ENCODE peak calls at places on chromosomes 13 and 19, in eight cellular contexts. F is GM10248; N is IMR-90; K is pancreas; W is CD4-positive, alpha-beta T cell; R is PC-9; Z is fibroblast of mammary gland; J is endothelial cell. B is an unnamed sample.

GRCh38 chr13:108220042-108220441 is 1.9 kb downstream of the ABHD13 start:
- DNase-seq in F (no peak), N (no peak), K (no peak), W (no peak), R (no peak), Z (no peak), J (no peak), B (peak)

GRCh38 chr19:14544977-14545715 is 15.8 kb downstream of the TECR start:
- DNase-seq in F (peak), N (no peak), K (peak), W (no peak), R (no peak), Z (no peak), J (no peak), B (peak)

GRCh38 chr13:63435668-63436275 is 2020.1 kb upstream of the PCDH20 start:
- DNase-seq in F (no peak), N (peak), K (no peak), W (no peak), R (peak), Z (peak), J (no peak), B (peak)

GRCh38 chr19:28710278-28710677 is 502.7 kb downstream of the UQCRFS1 start:
- DNase-seq in F (no peak), N (peak), K (no peak), W (no peak), R (no peak), Z (peak), J (no peak), B (peak)

GRCh38 chr19:3969435-3970312 is 1.2 kb downstream of the DAPK3 start:
- DNase-seq in F (no peak), N (peak), K (no peak), W (no peak), R (peak), Z (peak), J (peak), B (peak)

GRCh38 chr13:33556828-33557227 is 261.1 kb upstream of the RFC3 start:
- DNase-seq in F (no peak), N (no peak), K (no peak), W (no peak), R (no peak), Z (no peak), J (no peak), B (no peak)

GRCh38 chr19:48698046-48698445 is 2.3 kb downstream of the FUT2 start:
- DNase-seq in F (no peak), N (peak), K (no peak), W (no peak), R (peak), Z (peak), J (no peak), B (peak)

GRCh38 chr19:48656840-48657474 is 11.0 kb upstream of the CA11 start:
- DNase-seq in F (no peak), N (peak), K (no peak), W (no peak), R (no peak), Z (peak), J (no peak), B (peak)

GRCh38 chr13:109779074-109779473 is 7.3 kb downstream of the IRS2 start:
- DNase-seq in F (no peak), N (no peak), K (no peak), W (peak), R (no peak), Z (no peak), J (no peak), B (no peak)

GRCh38 chr13:113060557-113061270 is 44.9 kb upstream of the F7 start:
- DNase-seq in F (no peak), N (no peak), K (peak), W (no peak), R (no peak), Z (no peak), J (no peak), B (no peak)

GRCh38 chr13:33441015-33441414 is 155.5 kb upstream of the STARD13 start:
- DNase-seq in F (no peak), N (peak), K (no peak), W (no peak), R (peak), Z (peak), J (peak), B (peak)

GRCh38 chr13:40539954-40540706 is 126.3 kb downstream of the FOXO1 start:
- DNase-seq in F (no peak), N (peak), K (no peak), W (no peak), R (peak), Z (peak), J (no peak), B (peak)

GRCh38 chr13:30021611-30022010 is 171.2 kb upstream of the UBL3 start:
- DNase-seq in F (no peak), N (peak), K (no peak), W (no peak), R (no peak), Z (peak), J (no peak), B (no peak)

GRCh38 chr19:22545751-22546150 is 88.4 kb upstream of the ZNF492 start:
- DNase-seq in F (peak), N (no peak), K (no peak), W (peak), R (peak), Z (peak), J (peak), B (peak)

GRCh38 chr13:28582225-28582891 is 76.6 kb upstream of the POMP start:
- DNase-seq in F (peak), N (peak), K (no peak), W (no peak), R (no peak), Z (peak), J (no peak), B (no peak)

GRCh38 chr13:57824121-57824520 is 192.6 kb downstream of the PCDH17 start:
- DNase-seq in F (no peak), N (no peak), K (no peak), W (no peak), R (no peak), Z (no peak), J (no peak), B (no peak)

GRCh38 chr13:75760182-75760981 is 124.3 kb downstream of the LMO7 start:
- DNase-seq in F (no peak), N (peak), K (no peak), W (no peak), R (peak), Z (peak), J (no peak), B (peak)

GRCh38 chr19:38068851-38069250 is 155.2 kb downstream of the DPF1 start:
- DNase-seq in F (no peak), N (no peak), K (no peak), W (no peak), R (no peak), Z (peak), J (no peak), B (no peak)

GRCh38 chr13:108961542-108962125 is 332.2 kb downstream of the MYO16 start:
- DNase-seq in F (peak), N (peak), K (no peak), W (no peak), R (no peak), Z (peak), J (no peak), B (peak)

GRCh38 chr19:29533578-29534544 is 8.1 kb downstream of the VSTM2B start:
- DNase-seq in F (no peak), N (no peak), K (peak), W (no peak), R (no peak), Z (no peak), J (no peak), B (no peak)

GRCh38 chr13:78239681-78240080 is 321.1 kb upstream of the EDNRB start:
- DNase-seq in F (no peak), N (peak), K (no peak), W (no peak), R (no peak), Z (no peak), J (no peak), B (no peak)

GRCh38 chr13:46655727-46656180 is 102.8 kb downstream of the LRCH1 start:
- DNase-seq in F (no peak), N (no peak), K (no peak), W (no peak), R (peak), Z (no peak), J (no peak), B (no peak)

GRCh38 chr13:44198826-44199225 is 174.8 kb upstream of the SERP2 start:
- DNase-seq in F (no peak), N (no peak), K (no peak), W (no peak), R (peak), Z (no peak), J (no peak), B (no peak)

GRCh38 chr19:41323023-41323422 is 13.1 kb downstream of the CCDC97 start:
- DNase-seq in F (no peak), N (peak), K (no peak), W (no peak), R (no peak), Z (peak), J (no peak), B (no peak)

GRCh38 chr13:28678809-28679208 is 19.9 kb downstream of the POMP start:
- DNase-seq in F (no peak), N (no peak), K (no peak), W (no peak), R (no peak), Z (peak), J (no peak), B (no peak)

GRCh38 chr19:27744926-27745844 is 1467.8 kb downstream of the UQCRFS1 start:
- DNase-seq in F (no peak), N (no peak), K (no peak), W (no peak), R (no peak), Z (no peak), J (no peak), B (no peak)

GRCh38 chr13:93951153-93951552 is 528.3 kb downstream of the DCT start:
- DNase-seq in F (no peak), N (peak), K (no peak), W (no peak), R (no peak), Z (peak), J (no peak), B (no peak)

GRCh38 chr19:38907227-38907626 is 4.8 kb downstream of the CCER2 start:
- DNase-seq in F (no peak), N (no peak), K (no peak), W (no peak), R (no peak), Z (no peak), J (no peak), B (no peak)

GRCh38 chr19:1169921-1170885 is 3.9 kb downstream of the SBNO2 start:
- DNase-seq in F (no peak), N (peak), K (peak), W (no peak), R (peak), Z (peak), J (no peak), B (peak)

GRCh38 chr13:90968510-90968909 is 379.0 kb upstream of the MIR17HG start:
- DNase-seq in F (no peak), N (no peak), K (no peak), W (no peak), R (peak), Z (peak), J (peak), B (peak)

GRCh38 chr13:112968380-112968909 is 569 bp upstream of the MCF2L start:
- DNase-seq in F (no peak), N (no peak), K (peak), W (peak), R (peak), Z (no peak), J (no peak), B (no peak)

GRCh38 chr19:38528213-38528755 is 89.5 kb downstream of the MAP4K1 start:
- DNase-seq in F (no peak), N (no peak), K (peak), W (no peak), R (no peak), Z (no peak), J (no peak), B (no peak)

GRCh38 chr13:101522607-101523006 is 70.1 kb downstream of the ITGBL1 start:
- DNase-seq in F (no peak), N (no peak), K (no peak), W (no peak), R (no peak), Z (no peak), J (no peak), B (no peak)

GRCh38 chr13:101523732-101524131 is 71.3 kb downstream of the ITGBL1 start:
- DNase-seq in F (no peak), N (peak), K (no peak), W (no peak), R (no peak), Z (peak), J (no peak), B (peak)

GRCh38 chr13:101523154-101523669 is 70.7 kb downstream of the ITGBL1 start:
- DNase-seq in F (no peak), N (no peak), K (no peak), W (no peak), R (no peak), Z (peak), J (no peak), B (no peak)

GRCh38 chr13:101521371-101521770 is 68.9 kb downstream of the ITGBL1 start:
- DNase-seq in F (no peak), N (no peak), K (no peak), W (no peak), R (no peak), Z (no peak), J (no peak), B (no peak)

GRCh38 chr13:101520672-101521071 is 68.2 kb downstream of the ITGBL1 start:
- DNase-seq in F (no peak), N (peak), K (no peak), W (no peak), R (no peak), Z (peak), J (no peak), B (peak)
- TF ChIP-seq CTCF in F (no peak), N (no peak), K (no peak), W (no peak), R (no peak), Z (no peak), J (no peak), B (no peak)

GRCh38 chr13:19960673-19961015 is 2.1 kb downstream of the ZMYM2 start:
- DNase-seq in F (no peak), N (no peak), K (no peak), W (no peak), R (no peak), Z (no peak), J (no peak), B (peak)

GRCh38 chr13:19959831-19960672 is 1.5 kb downstream of the ZMYM2 start:
- DNase-seq in F (peak), N (peak), K (peak), W (peak), R (peak), Z (peak), J (peak), B (peak)

GRCh38 chr13:19958119-19959111 is at the start of gene ZMYM2:
- DNase-seq in F (peak), N (peak), K (peak), W (peak), R (peak), Z (peak), J (peak), B (peak)

GRCh38 chr13:19957320-19958118 is 1.0 kb upstream of the ZMYM2 start:
- DNase-seq in F (peak), N (peak), K (peak), W (peak), R (peak), Z (peak), J (peak), B (no peak)

DNA sequence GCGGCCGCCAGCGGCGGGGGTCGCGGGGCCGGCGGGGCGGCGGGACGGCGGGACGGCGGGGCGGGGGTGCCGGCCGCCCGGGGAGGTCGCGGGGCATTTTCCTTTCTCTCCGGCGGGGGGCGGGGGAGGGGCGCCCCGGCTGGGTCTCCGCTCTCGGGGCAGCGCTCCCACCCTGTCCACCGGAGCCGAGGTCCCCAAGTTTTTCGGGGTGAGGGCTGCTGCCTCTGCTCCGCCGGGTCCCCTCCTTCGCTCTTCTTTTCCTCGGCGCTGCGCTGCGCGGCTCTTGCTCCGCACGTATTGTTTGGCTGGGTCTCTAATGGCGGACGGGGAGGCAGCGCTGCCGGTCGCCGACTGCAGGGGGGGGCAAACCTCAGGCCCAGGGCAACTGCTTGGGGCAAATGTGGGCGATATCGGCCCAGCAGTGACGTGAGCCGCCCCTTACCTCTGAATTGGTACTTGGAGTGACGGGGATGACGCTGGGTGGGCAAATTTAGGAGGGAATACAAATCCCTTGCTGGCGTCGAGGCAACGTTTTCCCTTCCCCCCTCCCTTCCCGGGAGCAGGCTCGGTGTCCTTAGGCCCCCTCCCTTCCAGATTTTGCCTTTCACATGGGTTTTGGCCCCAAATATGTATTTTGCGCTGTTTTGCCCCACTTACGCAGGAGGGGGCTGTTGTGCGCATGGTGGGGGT is 759 bp downstream of the ZMYM2 start:
- DNase-seq in F (peak), N (peak), K (peak), W (peak), R (peak), Z (peak), J (peak), B (peak)
- TF ChIP-seq CTCF in F (peak), N (peak), K (no peak), W (no peak), R (no peak), Z (no peak), J (no peak), B (peak)

DNA sequence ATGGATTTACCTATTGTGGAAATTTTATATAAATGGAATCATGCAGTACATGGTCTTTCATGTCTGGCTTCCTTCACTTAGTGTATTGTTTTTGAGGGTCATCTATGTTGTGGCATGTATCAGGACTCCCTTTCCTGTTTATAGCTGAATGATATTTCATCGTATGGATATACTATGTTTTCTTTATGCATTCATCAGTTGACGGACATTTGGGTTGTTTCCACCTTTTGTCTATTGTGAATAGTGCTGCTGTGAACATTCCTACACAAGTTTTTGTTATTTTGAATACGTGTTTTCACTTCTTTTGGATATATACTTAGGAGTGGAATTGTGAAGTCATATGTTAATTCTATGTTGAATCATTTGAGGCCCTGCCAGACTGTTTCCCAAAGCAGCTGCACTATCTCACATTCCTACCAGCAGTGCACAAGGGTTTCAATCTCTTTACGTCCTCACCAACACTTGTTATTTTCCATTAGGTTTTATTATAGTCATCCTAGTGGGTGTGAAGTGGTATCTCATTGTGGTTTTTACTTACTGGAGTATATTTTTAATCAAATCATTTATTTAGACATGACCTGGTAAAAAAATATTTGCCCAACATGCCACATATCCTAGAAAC is 262.7 kb downstream of the DLEU7 start:
- DNase-seq in F (no peak), N (peak), K (no peak), W (no peak), R (no peak), Z (peak), J (no peak), B (no peak)
- TF ChIP-seq CTCF in F (no peak), N (peak), K (no peak), W (no peak), R (no peak), Z (peak), J (no peak), B (no peak)

DNA sequence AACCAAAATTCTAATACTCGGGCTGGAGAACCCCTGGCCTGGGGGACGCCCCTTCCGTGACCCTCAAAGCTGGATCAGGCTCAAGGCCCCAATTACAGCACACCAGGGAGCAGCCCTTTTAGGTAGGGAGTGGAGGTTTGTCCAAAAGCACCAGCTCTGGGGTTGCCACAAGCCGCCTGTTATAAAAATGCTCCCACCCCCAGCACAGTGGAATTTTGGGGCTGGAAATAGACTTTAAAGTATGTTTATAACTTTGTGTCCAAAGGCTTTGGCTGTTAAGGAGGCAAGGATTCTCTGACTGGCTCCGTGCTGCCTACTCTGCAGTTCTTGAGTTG is 564 bp upstream of the GMIP start:
- DNase-seq in F (no peak), N (no peak), K (no peak), W (no peak), R (no peak), Z (no peak), J (no peak), B (no peak)
- TF ChIP-seq CTCF in F (no peak), N (no peak), K (no peak), W (peak), R (peak), Z (no peak), J (peak), B (no peak)

DNA sequence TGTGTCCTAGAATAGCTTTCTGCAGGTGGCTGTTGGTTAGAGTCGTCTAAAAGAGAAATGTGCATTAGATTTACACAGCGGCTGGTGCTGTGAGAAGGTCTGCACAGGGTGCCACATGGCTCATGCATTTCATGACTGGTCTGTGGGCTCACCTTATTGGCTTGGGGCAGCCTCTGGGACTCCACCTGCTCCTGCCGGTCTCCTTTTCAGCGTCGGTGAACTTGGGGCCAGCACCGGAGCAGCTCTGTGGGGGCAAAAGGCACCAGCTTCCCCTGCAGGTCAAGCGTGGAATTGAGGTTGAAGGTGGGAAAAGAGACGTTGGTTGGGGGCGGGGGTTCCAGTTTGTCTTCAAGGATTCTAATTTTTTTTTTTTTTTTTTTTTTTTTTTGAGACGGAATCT is 3.1 kb upstream of the PNMA8C start:
- DNase-seq in F (no peak), N (no peak), K (peak), W (no peak), R (no peak), Z (no peak), J (no peak), B (no peak)
- TF ChIP-seq CTCF in F (no peak), N (no peak), K (no peak), W (no peak), R (peak), Z (no peak), J (peak), B (no peak)

GRCh38 chr13:26045123-26045522 is 6.7 kb downstream of the SHISA2 start:
- DNase-seq in F (no peak), N (no peak), K (no peak), W (no peak), R (no peak), Z (no peak), J (no peak), B (no peak)
- TF ChIP-seq CTCF in F (no peak), N (no peak), K (no peak), W (no peak), R (no peak), Z (no peak), J (no peak), B (no peak)

B was measured in MCF 10A.